ENCODE peak calls at places on chromosomes 2 and 18, in four cellular contexts. X is memory B cell; V is nephron progenitor cell; F is activated CD4-positive, alpha-beta T cell treated with anti-CD3 and anti-CD28 coated beads, Interleukin-2, amount 10 ng/mL, durations not matched to agents 7 days and 5 days. U is an unnamed sample.

GRCh38 chr2:48356701-48357322 is 173.1 kb upstream of the STON1 start:
- DNase-seq in F (peak), V (no peak), X (peak), U (no peak)

GRCh38 chr2:136135924-136136906 is 18.3 kb upstream of the CXCR4 start:
- DNase-seq in V (no peak), X (peak), F (peak), U (peak)

GRCh38 chr2:159574246-159574645 is 42.1 kb downstream of the BAZ2B start:
- DNase-seq in V (no peak), F (no peak), X (no peak), U (no peak)

GRCh38 chr2:27501042-27501441 is 4.4 kb downstream of the GCKR start:
- DNase-seq in X (no peak), F (no peak), V (no peak), U (no peak)

GRCh38 chr2:233349005-233349998 is 5.0 kb upstream of the DGKD start:
- DNase-seq in V (peak), F (no peak), X (peak), U (no peak)

GRCh38 chr2:199459286-199460100 is 1.8 kb upstream of the SATB2 start:
- DNase-seq in V (peak), X (no peak), F (peak), U (peak)

GRCh38 chr2:130796280-130796679 is 40.4 kb upstream of the ARHGEF4 start:
- DNase-seq in X (no peak), F (no peak), V (peak), U (no peak)

GRCh38 chr2:100831831-100832230 is 11.9 kb downstream of the NPAS2 start:
- DNase-seq in F (no peak), X (no peak), V (no peak), U (no peak)

GRCh38 chr2:157596992-157597681 is 31.5 kb downstream of the ACVR1C start:
- DNase-seq in F (peak), X (peak), V (peak), U (peak)

GRCh38 chr2:173296235-173296634 is 58.4 kb upstream of the CDCA7 start:
- DNase-seq in X (no peak), V (no peak), F (no peak), U (no peak)

GRCh38 chr2:54624611-54625071 is 98.8 kb upstream of the EML6 start:
- DNase-seq in V (no peak), X (no peak), F (no peak), U (no peak)

GRCh38 chr2:38146917-38147307 is 71.0 kb upstream of the CYP1B1 start:
- DNase-seq in F (no peak), V (no peak), X (no peak), U (no peak)

GRCh38 chr2:20108655-20109396 is 57.4 kb upstream of the LAPTM4A start:
- DNase-seq in V (no peak), X (no peak), F (no peak), U (no peak)

GRCh38 chr18:2173464-2173863 is 397.8 kb downstream of the METTL4 start:
- DNase-seq in X (no peak), F (no peak), V (no peak), U (no peak)

GRCh38 chr2:133838642-133839370 is 270.5 kb upstream of the NCKAP5 start:
- DNase-seq in X (no peak), F (no peak), V (no peak), U (no peak)

GRCh38 chr2:7766978-7767565 is 849.9 kb downstream of the RNF144A start:
- DNase-seq in V (no peak), F (no peak), X (no peak), U (no peak)

GRCh38 chr2:128497461-128497860 is 178.8 kb upstream of the HS6ST1 start:
- DNase-seq in V (no peak), X (no peak), F (no peak), U (no peak)

GRCh38 chr2:46441838-46442712 is 37.3 kb upstream of the TMEM247 start:
- DNase-seq in V (no peak), F (no peak), X (no peak), U (no peak)

GRCh38 chr2:31137211-31138036 is 816 bp downstream of the GALNT14 start:
- DNase-seq in X (no peak), F (no peak), V (peak), U (no peak)

GRCh38 chr2:57880967-57881366 is 165.6 kb upstream of the VRK2 start:
- DNase-seq in F (no peak), X (no peak), V (no peak), U (no peak)

GRCh38 chr2:118148809-118149208 is 60.5 kb downstream of the INSIG2 start:
- DNase-seq in V (no peak), X (no peak), F (no peak), U (no peak)

GRCh38 chr18:61690418-61691138 is 202.2 kb downstream of the RNF152 start:
- DNase-seq in V (no peak), X (no peak), F (no peak), U (no peak)

GRCh38 chr2:18855027-18855426 is 265.7 kb upstream of the NT5C1B start:
- DNase-seq in X (no peak), V (no peak), F (no peak), U (no peak)

GRCh38 chr2:241940329-241940728 is 70.8 kb downstream of the RTP5 start:
- DNase-seq in F (peak), X (no peak), V (no peak), U (no peak)

GRCh38 chr2:181106229-181106628 is 125.8 kb downstream of the UBE2E3 start:
- DNase-seq in X (no peak), V (no peak), F (no peak), U (no peak)

GRCh38 chr18:72995558-72995957 is 127.8 kb upstream of the NETO1 start:
- DNase-seq in V (no peak), F (no peak), X (no peak), U (no peak)